ENCODE peak calls at places on chromosome 16, in six cellular contexts. D is GM04503; R is HTR-8/SVneo; T is DMS53; I is activated CD4-positive, alpha-beta T cell treated with anti-CD3 and anti-CD28 coated beads, Interleukin-2, amount 50 U/mL, for 1 hour; A is T-cell. B is an unnamed sample.

GRCh38 chr16:59698341-59698979 is 964.3 kb upstream of the GOT2 start:
- DNase-seq in D (no peak), R (no peak), T (no peak), I (no peak), A (no peak), B (no peak)

GRCh38 chr16:67017810-67018488 is 11.0 kb upstream of the CBFB start:
- DNase-seq in D (peak), R (peak), T (peak), I (peak), A (peak), B (peak)

GRCh38 chr16:87297918-87298631 is 19.1 kb downstream of the C16orf95 start:
- DNase-seq in D (no peak), R (peak), T (peak), I (peak), A (no peak), B (no peak)

GRCh38 chr16:84277244-84277823 is 17.3 kb upstream of the WFDC1 start:
- DNase-seq in D (no peak), R (peak), T (peak), I (peak), A (peak), B (peak)

GRCh38 chr16:3198334-3199072 is 10.5 kb downstream of the OR1F1 start:
- DNase-seq in D (no peak), R (no peak), T (no peak), I (no peak), A (no peak), B (no peak)

GRCh38 chr16:84359326-84359725 is 9.0 kb upstream of the ATP2C2 start:
- DNase-seq in D (no peak), R (no peak), T (no peak), I (no peak), A (no peak), B (no peak)

GRCh38 chr16:29830774-29831173 is 10.5 kb downstream of the MVP start:
- DNase-seq in D (no peak), R (no peak), T (no peak), I (no peak), A (no peak), B (no peak)

GRCh38 chr16:31568577-31569359 is 41.1 kb downstream of the AHSP start:
- DNase-seq in D (no peak), R (no peak), T (no peak), I (no peak), A (no peak), B (no peak)

GRCh38 chr16:30957456-30958163 is at the start of gene SETD1A:
- DNase-seq in D (peak), R (peak), T (peak), I (peak), A (peak), B (peak)

GRCh38 chr16:62068747-62069146 is 32.5 kb upstream of the CDH8 start:
- DNase-seq in D (no peak), R (no peak), T (peak), I (no peak), A (no peak), B (no peak)

GRCh38 chr16:24580665-24581064 is 41.3 kb downstream of the RBBP6 start:
- DNase-seq in D (peak), R (peak), T (peak), I (no peak), A (no peak), B (peak)

GRCh38 chr16:7405166-7405565 is 72.5 kb downstream of the RBFOX1 start:
- DNase-seq in D (no peak), R (no peak), T (peak), I (no peak), A (no peak), B (no peak)

GRCh38 chr16:2174396-2175131 is 19.0 kb downstream of the TRAF7 start:
- DNase-seq in D (no peak), R (no peak), T (no peak), I (no peak), A (no peak), B (no peak)

GRCh38 chr16:66618588-66618987 is 14.1 kb downstream of the CMTM3 start:
- DNase-seq in D (peak), R (peak), T (no peak), I (no peak), A (no peak), B (peak)

GRCh38 chr16:81833751-81834150 is 54.7 kb downstream of the PLCG2 start:
- DNase-seq in D (no peak), R (no peak), T (no peak), I (no peak), A (no peak), B (no peak)

GRCh38 chr16:57609541-57610401 is 18.7 kb upstream of the ADGRG1 start:
- DNase-seq in D (no peak), R (no peak), T (peak), I (peak), A (peak), B (no peak)

GRCh38 chr16:83992624-83993023 is 24.6 kb downstream of the NECAB2 start:
- DNase-seq in D (peak), R (no peak), T (peak), I (no peak), A (no peak), B (peak)

GRCh38 chr16:87581867-87582220 is 20.5 kb upstream of the JPH3 start:
- DNase-seq in D (peak), R (peak), T (peak), I (no peak), A (no peak), B (peak)

GRCh38 chr16:83574388-83574787 is 233.4 kb upstream of the HSBP1 start:
- DNase-seq in D (peak), R (peak), T (peak), I (no peak), A (no peak), B (peak)

B was measured in AG09319.